ENCODE peak calls at places on chromosomes 2 and 18, in six cellular contexts. G is GM12864, M is psoas muscle, B is fibroblast of lung, V is esophagus squamous epithelium, C is stomach. O is an unnamed sample.

GRCh38 chr18:858016-858415 is 46.0 kb upstream of the YES1 start:
- DNase-seq in V (no peak), G (no peak), C (no peak), B (no peak), M (no peak), O (no peak)

GRCh38 chr18:73831688-73832087 is 315.9 kb downstream of the FBXO15 start:
- DNase-seq in C (no peak), V (no peak), B (no peak), G (no peak), M (no peak), O (no peak)

GRCh38 chr2:178304262-178304661 is 110.0 kb downstream of the OSBPL6 start:
- DNase-seq in C (no peak), B (no peak), M (no peak), V (no peak), G (no peak), O (no peak)

GRCh38 chr2:54360055-54360792 is 95.9 kb upstream of the SPTBN1 start:
- DNase-seq in B (peak; percentile 76), C (no peak), V (no peak), G (no peak), M (no peak), O (no peak)

GRCh38 chr2:173002751-173003541 is 72.7 kb upstream of the MAP3K20 start:
- DNase-seq in M (no peak), V (no peak), G (no peak), B (no peak), C (no peak), O (no peak)

GRCh38 chr2:119264781-119265692 is 41.4 kb downstream of the STEAP3 start:
- DNase-seq in B (peak; percentile 48), V (no peak), C (peak; percentile 61), G (peak; percentile 13), M (peak; percentile 68), O (peak; percentile 81)

GRCh38 chr18:23716516-23716915 is 27.3 kb downstream of the LAMA3 start:
- DNase-seq in C (no peak), M (no peak), B (peak; percentile 71), G (no peak), V (no peak), O (no peak)

GRCh38 chr18:62637807-62638687 is 77.3 kb upstream of the PHLPP1 start:
- DNase-seq in G (no peak), M (no peak), B (peak; percentile 2), V (no peak), C (peak; percentile 32), O (peak; percentile 72)

GRCh38 chr2:144460981-144461766 is 58.7 kb downstream of the ZEB2 start:
- DNase-seq in M (peak; percentile 58), V (no peak), C (no peak), B (peak; percentile 86), G (no peak), O (no peak)

GRCh38 chr2:235570256-235570655 is 76.4 kb downstream of the AGAP1 start:
- DNase-seq in B (peak; percentile 8), G (no peak), V (no peak), C (no peak), M (no peak), O (no peak)

GRCh38 chr2:118992740-118993391 is 50.9 kb downstream of the MARCO start:
- DNase-seq in G (no peak), V (no peak), C (peak; percentile 10), B (no peak), M (no peak), O (no peak)

GRCh38 chr2:31711737-31712136 is 131.0 kb upstream of the SRD5A2 start:
- DNase-seq in B (no peak), V (no peak), M (no peak), G (no peak), C (no peak), O (no peak)

GRCh38 chr2:84807063-84807485 is 73.8 kb downstream of the TRABD2A start:
- DNase-seq in G (no peak), V (no peak), C (peak; percentile 60), B (peak; percentile 99), M (no peak), O (no peak)

GRCh38 chr2:218777276-218777990 is 4.5 kb upstream of the CYP27A1 start:
- DNase-seq in V (no peak), M (no peak), G (no peak), B (no peak), C (no peak), O (no peak)

GRCh38 chr2:98134138-98134537 is 47.2 kb downstream of the VWA3B start:
- DNase-seq in V (no peak), M (peak; percentile 64), B (no peak), C (no peak), G (peak; percentile 26), O (peak; percentile 72)

GRCh38 chr18:48993586-48993985 is 42.8 kb upstream of the SMAD7 start:
- DNase-seq in M (peak; percentile 55), B (no peak), G (no peak), C (no peak), V (no peak), O (no peak)

GRCh38 chr2:1744151-1744445 is 217 bp downstream of the PXDN start:
- DNase-seq in B (peak; percentile 47), C (no peak), G (no peak), M (no peak), V (no peak), O (no peak)

GRCh38 chr2:109676346-109676897 is 62.3 kb downstream of the SOWAHC start:
- DNase-seq in V (no peak), C (no peak), G (no peak), M (no peak), B (no peak), O (no peak)

GRCh38 chr2:56314809-56315208 is 131.0 kb downstream of the CCDC85A start:
- DNase-seq in G (no peak), C (no peak), B (no peak), V (no peak), M (no peak), O (no peak)

GRCh38 chr18:39835303-39836030 is 2119.6 kb upstream of the PIK3C3 start:
- DNase-seq in V (no peak), B (peak; percentile 18), G (no peak), C (no peak), M (no peak), O (no peak)

GRCh38 chr18:10485475-10485874 is 31.0 kb downstream of the APCDD1 start:
- DNase-seq in M (no peak), B (no peak), G (no peak), V (no peak), C (no peak), O (no peak)

GRCh38 chr2:15735738-15736326 is 144.2 kb downstream of the DDX1 start:
- DNase-seq in V (no peak), B (no peak), G (no peak), M (no peak), C (no peak), O (no peak)

GRCh38 chr2:187037310-187037709 is 188.3 kb upstream of the ZSWIM2 start:
- DNase-seq in G (no peak), C (no peak), B (no peak), M (no peak), V (no peak), O (no peak)

GRCh38 chr18:63253018-63253417 is 66.6 kb downstream of the BCL2 start:
- DNase-seq in V (no peak), C (no peak), M (no peak), G (no peak), B (no peak), O (no peak)

GRCh38 chr2:6068441-6068935 is 376.3 kb downstream of the SOX11 start:
- DNase-seq in M (no peak), G (no peak), B (no peak), V (no peak), C (no peak), O (no peak)

GRCh38 chr18:29361843-29362242 is 1184.9 kb upstream of the CDH2 start:
- DNase-seq in G (no peak), C (no peak), M (no peak), V (no peak), B (no peak), O (no peak)

GRCh38 chr2:167380094-167380493 is 491.8 kb downstream of the XIRP2 start:
- DNase-seq in G (no peak), M (peak; percentile 21), B (no peak), V (no peak), C (no peak), O (no peak)

GRCh38 chr2:32937602-32938450 is 8.9 kb upstream of the LTBP1 start:
- DNase-seq in B (peak; percentile 33), M (no peak), V (no peak), C (no peak), G (no peak), O (no peak)

GRCh38 chr2:64859208-64860161 is 129.7 kb upstream of the SLC1A4 start:
- DNase-seq in M (peak; percentile 95), V (peak; percentile 14), C (peak; percentile 94), B (peak; percentile 96), G (no peak), O (peak; percentile 79)
- TF ChIP-seq CTCF in M (peak; percentile 15), V (peak; percentile 28), C (no peak), B (no peak), G (no peak), O (no peak)

DNA sequence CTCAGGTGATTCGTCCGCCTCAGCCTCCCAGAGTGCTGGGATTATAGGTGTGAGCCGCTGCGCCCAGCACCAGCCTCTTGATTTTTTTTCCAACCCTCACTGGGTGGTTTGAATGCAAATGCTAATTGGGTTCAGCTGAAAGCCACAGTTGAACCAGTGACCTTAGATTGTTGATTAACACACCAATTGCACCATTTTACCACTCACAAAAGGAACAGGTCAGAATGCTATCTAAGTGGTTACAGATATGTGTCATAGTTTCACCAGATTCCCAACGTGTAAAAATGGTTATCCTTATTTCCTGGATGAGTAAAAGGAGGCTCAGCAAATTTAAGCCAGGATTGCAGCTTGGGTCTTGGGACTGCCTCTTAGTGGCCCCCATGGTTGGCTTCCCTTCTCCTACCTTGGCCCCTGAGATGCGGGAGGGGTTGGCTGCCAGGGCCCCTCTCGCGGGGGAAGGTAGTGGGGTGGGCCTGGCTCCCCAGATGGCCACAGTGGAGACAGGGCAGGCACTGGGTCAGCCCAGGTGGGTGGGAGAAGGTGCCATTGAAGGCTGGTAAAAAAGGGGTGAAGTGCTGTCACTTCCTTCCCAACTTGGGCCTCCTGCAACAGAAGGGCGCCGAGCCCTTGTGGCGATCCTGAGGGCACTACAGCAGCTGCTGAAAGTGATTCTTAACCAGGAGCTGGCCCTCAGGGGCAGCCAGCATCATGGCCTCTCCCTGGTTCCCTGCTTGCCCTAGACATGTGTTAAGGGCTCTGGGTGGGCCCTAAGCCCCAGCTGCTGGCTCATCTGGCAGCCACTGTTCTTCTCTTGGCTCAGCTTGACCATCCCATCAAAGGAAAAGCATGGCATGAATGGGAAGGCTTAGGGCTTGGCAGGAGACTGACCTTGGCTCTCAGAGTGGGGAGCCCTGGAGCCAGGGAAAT is 165.0 kb upstream of the HAAO start:
- DNase-seq in V (no peak), C (no peak), G (no peak), M (peak; percentile 8), B (no peak), O (no peak)
- TF ChIP-seq CTCF in V (no peak), C (no peak), G (no peak), M (no peak), B (no peak), O (no peak)

GRCh38 chr2:58871469-58872142 is 630.5 kb upstream of the FANCL start:
- DNase-seq in C (no peak), B (no peak), G (no peak), V (no peak), M (no peak), O (no peak)
- TF ChIP-seq CTCF in C (no peak), B (no peak), G (peak; percentile 45), V (no peak), M (no peak), O (no peak)

GRCh38 chr2:51251356-51251755 is 219.4 kb upstream of the NRXN1 start:
- DNase-seq in B (no peak), M (no peak), V (no peak), G (no peak), C (no peak), O (no peak)

GRCh38 chr2:51243892-51244570 is 212.1 kb upstream of the NRXN1 start:
- DNase-seq in G (no peak), V (no peak), M (no peak), C (no peak), B (no peak), O (no peak)

GRCh38 chr2:51247252-51247651 is 215.3 kb upstream of the NRXN1 start:
- DNase-seq in G (no peak), V (no peak), M (no peak), B (no peak), C (no peak), O (no peak)
- TF ChIP-seq CTCF in G (no peak), V (no peak), M (no peak), B (no peak), C (no peak), O (no peak)

O was measured in GM10248.